ENCODE peak calls at places on chromosomes 7 and 10, in nine cellular contexts. N is body of pancreas, R is transverse colon, U is ovary, S is IMR-90, O is stomach, I is gastrocnemius medialis, J is tibial nerve, E is A549. Y is an unnamed sample.

GRCh38 chr10:24916365-24916764 is 36.0 kb downstream of the PRTFDC1 start:
- DNase-seq in N (no peak), R (no peak), U (no peak), S (no peak), O (no peak), I (no peak), J (no peak), E (no peak), Y (no peak)

GRCh38 chr10:6737758-6738463 is 157.8 kb upstream of the PRKCQ start:
- DNase-seq in N (no peak), R (no peak), U (no peak), S (peak), O (no peak), I (peak), J (no peak), E (peak), Y (no peak)

GRCh38 chr7:110373514-110374258 is 717.2 kb upstream of the LRRN3 start:
- DNase-seq in N (no peak), R (no peak), U (no peak), S (peak), O (no peak), I (no peak), J (no peak), E (no peak), Y (no peak)

GRCh38 chr7:151891182-151891581 is 14.3 kb upstream of the PRKAG2 start:
- DNase-seq in N (no peak), R (peak), U (no peak), S (no peak), O (peak), I (no peak), J (no peak), E (no peak), Y (no peak)

GRCh38 chr10:124875596-124875995 is 66.3 kb upstream of the ZRANB1 start:
- DNase-seq in N (no peak), R (no peak), U (no peak), S (peak), O (no peak), I (no peak), J (no peak), E (peak), Y (no peak)

GRCh38 chr10:96470108-96470743 is 43.5 kb downstream of the TLL2 start:
- DNase-seq in N (peak), R (no peak), U (no peak), S (peak), O (peak), I (no peak), J (no peak), E (peak), Y (no peak)

GRCh38 chr7:36784991-36785940 is 61.0 kb upstream of the AOAH start:
- DNase-seq in N (peak), R (peak), U (no peak), S (no peak), O (peak), I (peak), J (peak), E (no peak), Y (no peak)

GRCh38 chr10:29479081-29479917 is 155.5 kb downstream of the SVIL start:
- DNase-seq in N (no peak), R (no peak), U (no peak), S (peak), O (no peak), I (no peak), J (no peak), E (no peak), Y (no peak)

GRCh38 chr10:93464826-93465388 is 17.2 kb downstream of the MYOF start:
- DNase-seq in N (no peak), R (no peak), U (no peak), S (no peak), O (no peak), I (no peak), J (no peak), E (no peak), Y (no peak)

GRCh38 chr10:128063736-128064614 is 62.2 kb downstream of the MKI67 start:
- DNase-seq in N (no peak), R (no peak), U (no peak), S (no peak), O (no peak), I (no peak), J (no peak), E (no peak), Y (peak)

GRCh38 chr10:70461397-70462348 is 16.9 kb upstream of the PALD1 start:
- DNase-seq in N (peak), R (peak), U (peak), S (peak), O (peak), I (peak), J (peak), E (peak), Y (no peak)

GRCh38 chr10:129615921-129616525 is 149.0 kb downstream of the MGMT start:
- DNase-seq in N (no peak), R (no peak), U (no peak), S (no peak), O (no peak), I (no peak), J (no peak), E (no peak), Y (peak)

GRCh38 chr7:29499932-29500331 is 63.7 kb upstream of the PRR15 start:
- DNase-seq in N (no peak), R (no peak), U (no peak), S (no peak), O (no peak), I (no peak), J (no peak), E (no peak), Y (no peak)

GRCh38 chr7:20201380-20201779 is 15.8 kb downstream of the MACC1 start:
- DNase-seq in N (no peak), R (peak), U (no peak), S (no peak), O (no peak), I (no peak), J (no peak), E (no peak), Y (no peak)

GRCh38 chr7:8455426-8455825 is 22.0 kb downstream of the NXPH1 start:
- DNase-seq in N (no peak), R (no peak), U (no peak), S (no peak), O (no peak), I (no peak), J (no peak), E (no peak), Y (no peak)

DNA sequence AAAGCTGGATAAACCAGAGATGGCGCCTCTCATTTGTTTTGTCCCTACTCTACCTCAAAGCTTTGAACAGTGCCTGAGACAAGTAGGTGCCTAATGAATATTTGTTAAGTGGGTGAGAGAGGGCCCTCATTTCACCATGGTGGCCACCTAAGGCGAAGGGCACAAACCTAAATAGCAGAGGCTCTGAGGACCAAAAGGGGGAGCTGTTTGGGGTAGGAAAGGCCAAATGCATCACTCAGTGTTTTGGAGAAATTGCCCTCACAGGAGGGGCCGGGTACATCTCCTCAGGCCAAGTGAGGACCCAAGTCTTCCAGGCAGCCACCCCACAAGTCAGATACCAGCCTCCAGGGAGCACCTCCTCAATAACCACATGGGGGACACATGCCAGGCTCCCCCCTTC is 14.0 kb downstream of the IMPDH1 start:
- DNase-seq in N (no peak), R (no peak), U (no peak), S (no peak), O (no peak), I (no peak), J (no peak), E (no peak), Y (no peak)
- TF ChIP-seq CTCF in N (no peak), R (no peak), U (no peak), S (no peak), O (no peak), I (no peak), J (no peak), E (no peak), Y (no peak)

GRCh38 chr7:100126931-100127865 is at the start of gene MBLAC1:
- DNase-seq in N (peak), R (peak), U (peak), S (peak), O (peak), I (peak), J (peak), E (peak), Y (peak)

GRCh38 chr7:100128602-100128963 is 1.8 kb downstream of the MBLAC1 start:
- DNase-seq in N (no peak), R (no peak), U (no peak), S (no peak), O (no peak), I (no peak), J (no peak), E (no peak), Y (no peak)

GRCh38 chr7:100130608-100131453 is 4.1 kb downstream of the MBLAC1 start:
- DNase-seq in N (peak), R (peak), U (peak), S (peak), O (peak), I (peak), J (peak), E (peak), Y (peak)

GRCh38 chr7:100126239-100126930 is 382 bp upstream of the MBLAC1 start:
- DNase-seq in N (no peak), R (no peak), U (no peak), S (no peak), O (no peak), I (no peak), J (no peak), E (no peak), Y (no peak)

GRCh38 chr7:100127866-100128601 is 1.3 kb downstream of the MBLAC1 start:
- DNase-seq in N (no peak), R (peak), U (peak), S (no peak), O (no peak), I (no peak), J (no peak), E (no peak), Y (no peak)
- TF ChIP-seq POLR2A in N (no peak), R (no peak), U (no peak), S (no peak), O (no peak), I (no peak), J (no peak), E (no peak), Y (no peak)

GRCh38 chr7:50404392-50404791 is 45.8 kb downstream of the FIGNL1 start:
- DNase-seq in N (no peak), R (no peak), U (no peak), S (no peak), O (no peak), I (no peak), J (no peak), E (peak), Y (no peak)
- TF ChIP-seq CTCF in N (no peak), R (no peak), U (no peak), S (no peak), O (no peak), I (no peak), J (no peak), E (no peak), Y (no peak)

GRCh38 chr7:73567701-73568685 is 10.4 kb downstream of the TBL2 start:
- DNase-seq in N (no peak), R (no peak), U (peak), S (no peak), O (no peak), I (peak), J (no peak), E (no peak), Y (no peak)
- TF ChIP-seq POLR2A in N (no peak), R (no peak), U (no peak), S (no peak), O (no peak), I (no peak), J (no peak), E (no peak), Y (no peak)

GRCh38 chr7:96183163-96183562 is 138.7 kb downstream of the SLC25A13 start:
- DNase-seq in N (no peak), R (no peak), U (no peak), S (no peak), O (no peak), I (no peak), J (no peak), E (no peak), Y (no peak)
- TF ChIP-seq CTCF in N (no peak), R (no peak), U (no peak), S (no peak), O (no peak), I (no peak), J (no peak), E (no peak), Y (no peak)

GRCh38 chr7:102024769-102025391 is 207.5 kb downstream of the CUX1 start:
- DNase-seq in N (no peak), R (peak), U (no peak), S (no peak), O (no peak), I (no peak), J (no peak), E (peak), Y (no peak)
- TF ChIP-seq POLR2A in N (no peak), R (no peak), U (no peak), S (no peak), O (no peak), I (no peak), J (no peak), E (no peak), Y (no peak)

GRCh38 chr7:55251911-55252310 is 113.2 kb upstream of the LANCL2 start:
- DNase-seq in N (no peak), R (no peak), U (no peak), S (no peak), O (no peak), I (no peak), J (no peak), E (no peak), Y (no peak)

GRCh38 chr7:55249332-55249731 is 115.8 kb upstream of the LANCL2 start:
- DNase-seq in N (no peak), R (no peak), U (no peak), S (no peak), O (no peak), I (no peak), J (no peak), E (no peak), Y (peak)

GRCh38 chr7:55248526-55248925 is 116.6 kb upstream of the LANCL2 start:
- DNase-seq in N (no peak), R (no peak), U (no peak), S (no peak), O (no peak), I (no peak), J (no peak), E (no peak), Y (no peak)

GRCh38 chr7:55251313-55251712 is 113.8 kb upstream of the LANCL2 start:
- DNase-seq in N (no peak), R (no peak), U (no peak), S (no peak), O (no peak), I (no peak), J (no peak), E (no peak), Y (no peak)

DNA sequence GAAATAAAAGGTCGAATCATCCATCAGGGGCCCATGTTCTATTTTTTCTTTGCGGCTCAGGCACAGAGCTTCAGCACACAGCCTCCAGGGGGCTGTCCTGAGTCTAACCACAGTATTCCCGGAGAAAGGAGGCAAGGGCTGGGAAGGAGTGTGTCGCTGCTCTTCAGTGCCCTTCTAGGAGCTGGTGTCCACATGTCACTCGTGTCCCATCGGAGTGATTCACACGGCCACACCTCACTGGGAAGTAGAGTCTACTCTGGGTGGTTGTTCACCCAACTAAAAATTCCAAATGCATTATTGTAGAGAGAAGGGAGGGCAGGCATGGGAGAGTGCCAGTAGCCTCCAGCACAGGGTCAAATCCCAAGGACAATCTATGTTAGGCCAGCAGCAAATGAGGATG is 114.8 kb upstream of the LANCL2 start:
- DNase-seq in N (peak), R (peak), U (no peak), S (no peak), O (peak), I (no peak), J (no peak), E (peak), Y (no peak)
- TF ChIP-seq CTCF in N (peak), R (peak), U (no peak), S (peak), O (peak), I (peak), J (peak), E (peak), Y (no peak)

GRCh38 chr10:78390817-78391216 is 357.2 kb downstream of the RPS24 start:
- DNase-seq in N (no peak), R (no peak), U (no peak), S (no peak), O (no peak), I (no peak), J (no peak), E (no peak), Y (no peak)
- TF ChIP-seq POLR2A in N (no peak), R (no peak), U (no peak), S (no peak), O (no peak), I (no peak), J (no peak), E (no peak), Y (no peak)

DNA sequence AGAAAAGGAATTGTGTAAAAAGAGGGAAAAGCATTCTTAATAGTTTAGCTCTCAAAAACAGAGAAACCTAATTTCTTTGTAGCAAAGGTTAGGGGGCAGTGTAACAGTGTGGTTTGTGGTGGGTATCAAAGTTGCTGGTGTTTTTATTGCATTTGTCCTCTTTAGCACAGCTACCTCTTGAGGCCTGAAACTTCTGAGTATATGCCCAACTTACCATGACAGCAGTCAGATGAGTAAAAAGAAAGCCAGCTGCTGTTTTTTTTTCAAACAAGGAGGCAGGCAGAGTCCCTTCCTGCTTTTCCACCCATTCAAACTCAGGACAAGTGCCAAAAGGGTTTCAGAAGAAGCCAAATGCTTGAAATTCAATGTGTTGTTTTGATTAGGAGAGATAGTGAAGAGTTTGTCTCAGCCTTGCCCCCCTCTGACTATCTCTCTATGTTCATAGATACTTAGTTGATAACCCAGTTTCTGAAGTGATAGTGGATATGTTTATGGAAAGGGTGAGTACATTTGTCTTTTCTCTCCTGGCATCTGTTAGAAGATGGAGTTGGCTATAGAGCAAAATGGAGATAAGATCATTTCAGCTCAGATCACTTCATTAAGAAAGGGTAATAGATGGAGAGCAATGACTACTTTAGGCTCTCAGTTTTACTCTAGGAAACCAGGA is 23.1 kb downstream of the GBF1 start:
- DNase-seq in N (no peak), R (no peak), U (no peak), S (peak), O (no peak), I (no peak), J (no peak), E (no peak), Y (no peak)
- TF ChIP-seq CTCF in N (no peak), R (no peak), U (no peak), S (no peak), O (no peak), I (no peak), J (no peak), E (no peak), Y (no peak)

DNA sequence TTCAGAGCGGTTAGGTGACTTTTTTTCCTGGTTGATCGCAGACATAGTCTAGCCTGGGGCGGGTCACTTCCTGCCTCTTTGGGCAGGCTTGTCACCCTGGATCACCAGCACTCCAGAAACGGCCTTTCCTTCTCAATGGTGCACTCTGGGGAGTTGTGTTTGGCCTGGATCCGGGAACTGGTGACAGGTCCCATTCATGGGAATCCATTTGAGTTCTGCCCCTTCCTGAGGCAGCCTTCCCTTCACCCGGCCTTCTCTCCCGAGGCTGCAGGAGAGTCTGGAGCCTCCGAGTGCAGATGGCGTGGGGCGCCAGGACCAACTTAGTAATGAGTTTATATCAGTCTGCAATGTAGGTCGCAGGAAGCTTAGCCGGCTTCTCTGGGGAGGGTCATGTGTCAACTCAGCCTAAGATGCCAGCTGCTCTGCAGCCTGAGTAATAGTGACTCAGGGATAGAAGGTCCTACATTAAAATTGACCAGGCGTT is 54.2 kb downstream of the TACR2 start:
- DNase-seq in N (peak), R (peak), U (no peak), S (peak), O (peak), I (peak), J (no peak), E (peak), Y (no peak)
- TF ChIP-seq POLR2A in N (no peak), R (no peak), U (no peak), S (no peak), O (no peak), I (peak), J (no peak), E (no peak), Y (no peak)